ENCODE peak calls at places on chromosomes 6 and 20, in seven cellular contexts. C is upper lobe of left lung; E is gastroesophageal sphincter; I is T-helper 17 cell; Q is activated CD4-positive, alpha-beta T cell treated with anti-CD3 and anti-CD28 coated beads for 36 hours; B is activated T-cell treated with anti-CD3 and anti-CD28 coated beads, Interleukin-2, amount 50 U/mL, for 4 hours; P is natural killer cell. V is an unnamed sample.

GRCh38 chr6:162899148-162899547 is 171.4 kb downstream of the PACRG start:
- ATAC-seq in E (no peak), B (no peak), I (no peak), C (no peak), Q (no peak), P (no peak), V (no peak)

GRCh38 chr6:116812051-116812650 is 16.7 kb downstream of the GPRC6A start:
- ATAC-seq in E (no peak), I (no peak), C (no peak), P (no peak), Q (no peak), B (no peak), V (no peak)

GRCh38 chr6:8686077-8686476 is 250.7 kb upstream of the SLC35B3 start:
- ATAC-seq in E (no peak), Q (no peak), I (no peak), P (no peak), C (no peak), B (no peak), V (no peak)

GRCh38 chr6:42959917-42960242 is 674 bp upstream of the GNMT start:
- ATAC-seq in I (peak; percentile 2), B (no peak), P (no peak), Q (no peak), E (no peak), C (peak; percentile 15), V (no peak)

GRCh38 chr6:127812985-127813681 is 87.7 kb downstream of the THEMIS start:
- ATAC-seq in B (peak; percentile 70), I (peak; percentile 59), E (no peak), Q (peak; percentile 81), C (no peak), P (no peak), V (peak; percentile 61)

GRCh38 chr20:60976913-60977312 is 275.1 kb upstream of the CDH4 start:
- ATAC-seq in E (no peak), B (no peak), I (no peak), C (no peak), P (no peak), Q (no peak), V (no peak)

GRCh38 chr6:112148103-112148502 is 60.7 kb downstream of the FAM229B start:
- ATAC-seq in E (no peak), P (no peak), I (no peak), Q (no peak), B (no peak), C (no peak), V (no peak)

GRCh38 chr6:147559016-147559415 is 50.5 kb downstream of the SAMD5 start:
- ATAC-seq in B (no peak), Q (no peak), P (no peak), E (no peak), I (no peak), C (no peak), V (no peak)

GRCh38 chr20:38875170-38875993 is 50.8 kb upstream of the FAM83D start:
- ATAC-seq in C (no peak), P (peak; percentile 49), B (peak; percentile 12), Q (peak; percentile 17), I (peak; percentile 67), E (peak; percentile 67), V (no peak)

GRCh38 chr20:4090756-4091331 is 75.5 kb upstream of the RNF24 start:
- ATAC-seq in Q (peak; percentile 44), P (no peak), E (no peak), I (no peak), B (no peak), C (peak; percentile 39), V (no peak)

GRCh38 chr6:16420715-16421461 is 182.5 kb downstream of the GMPR start:
- ATAC-seq in Q (peak; percentile 82), I (peak; percentile 84), B (peak; percentile 83), P (peak; percentile 87), C (peak; percentile 46), E (no peak), V (peak; percentile 78)

GRCh38 chr20:58822175-58822574 is 28.5 kb downstream of the GNAS-AS1 start:
- ATAC-seq in I (no peak), P (no peak), Q (no peak), B (no peak), E (no peak), C (no peak), V (no peak)

GRCh38 chr20:52748235-52748950 is 223.8 kb upstream of the TSHZ2 start:
- ATAC-seq in C (peak; percentile 76), E (peak; percentile 87), P (no peak), Q (no peak), I (no peak), B (no peak), V (no peak)

GRCh38 chr6:87641065-87641692 is 51.2 kb downstream of the ORC3 start:
- ATAC-seq in Q (peak; percentile 83), C (no peak), P (no peak), E (no peak), I (no peak), B (no peak), V (no peak)

GRCh38 chr6:21500894-21501293 is 92.7 kb upstream of the SOX4 start:
- ATAC-seq in P (no peak), I (no peak), C (no peak), B (no peak), E (no peak), Q (no peak), V (no peak)

GRCh38 chr6:141402489-141402888 is 730.2 kb upstream of the GJE1 start:
- ATAC-seq in I (no peak), P (no peak), C (no peak), Q (no peak), B (no peak), E (no peak), V (no peak)

GRCh38 chr6:109290143-109290931 is 91.9 kb downstream of the CD164 start:
- ATAC-seq in I (no peak), Q (no peak), P (no peak), E (no peak), C (peak; percentile 19), B (no peak), V (no peak)

GRCh38 chr20:13838664-13839063 is 53.8 kb downstream of the NDUFAF5 start:
- ATAC-seq in Q (no peak), B (no peak), I (no peak), P (no peak), E (no peak), C (no peak), V (no peak)

GRCh38 chr6:6810727-6811126 is 222.2 kb downstream of the LY86 start:
- ATAC-seq in E (no peak), I (no peak), P (no peak), Q (peak; percentile 76), C (no peak), B (peak; percentile 58), V (peak; percentile 52)

GRCh38 chr6:156809446-156810178 is 32.4 kb downstream of the ARID1B start:
- ATAC-seq in B (peak; percentile 18), Q (no peak), C (no peak), E (no peak), P (no peak), I (no peak), V (no peak)

GRCh38 chr6:168598251-168599117 is 157.5 kb downstream of the SMOC2 start:
- ATAC-seq in I (no peak), C (peak; percentile 29), P (no peak), E (no peak), Q (no peak), B (no peak), V (no peak)

GRCh38 chr20:50594231-50594590 is 84.0 kb downstream of the PTPN1 start:
- ATAC-seq in Q (peak; percentile 5), C (no peak), B (no peak), I (peak; percentile 12), P (no peak), E (no peak), V (no peak)

GRCh38 chr20:57682184-57683038 is 27.4 kb downstream of the PMEPA1 start:
- ATAC-seq in Q (no peak), C (no peak), B (no peak), I (no peak), P (no peak), E (no peak), V (no peak)

GRCh38 chr6:116420341-116420740 is 40.8 kb upstream of the CALHM6 start:
- ATAC-seq in Q (no peak), I (no peak), C (no peak), E (no peak), P (no peak), B (no peak), V (no peak)

GRCh38 chr6:167485186-167485978 is 160.5 kb downstream of the TTLL2 start:
- ATAC-seq in E (no peak), P (no peak), C (peak; percentile 80), Q (no peak), B (no peak), I (no peak), V (no peak)

GRCh38 chr6:136429681-136430080 is 120.5 kb downstream of the MAP7 start:
- ATAC-seq in Q (no peak), C (no peak), I (no peak), P (no peak), E (no peak), B (no peak), V (no peak)

GRCh38 chr6:20542927-20543602 is 8.8 kb downstream of the CDKAL1 start:
- ATAC-seq in I (peak; percentile 27), P (no peak), E (no peak), C (no peak), Q (peak; percentile 97), B (peak; percentile 95), V (peak; percentile 92)

GRCh38 chr6:108953681-108954080 is 105.5 kb downstream of the ARMC2 start:
- ATAC-seq in P (no peak), Q (no peak), E (no peak), I (no peak), B (no peak), C (no peak), V (no peak)

GRCh38 chr6:18720075-18720474 is 332.9 kb downstream of the RNF144B start:
- ATAC-seq in B (no peak), I (no peak), Q (no peak), C (no peak), E (no peak), P (no peak), V (no peak)

GRCh38 chr6:150667977-150668716 is 68.5 kb downstream of the PLEKHG1 start:
- ATAC-seq in C (peak; percentile 92), E (peak; percentile 92), P (no peak), Q (peak; percentile 71), B (no peak), I (no peak), V (peak; percentile 20)

GRCh38 chr6:113625850-113626249 is 231.3 kb upstream of the MARCKS start:
- ATAC-seq in I (no peak), P (no peak), Q (no peak), C (no peak), B (no peak), E (no peak), V (peak; percentile 25)

GRCh38 chr6:29791786-29792122 is 35.9 kb upstream of the HLA-G start:
- ATAC-seq in E (peak; percentile 32), Q (no peak), B (no peak), I (no peak), P (peak; percentile 19), C (peak; percentile 67), V (no peak)

GRCh38 chr6:27669278-27669797 is 196.4 kb upstream of the ZNF184 start:
- ATAC-seq in I (no peak), B (no peak), P (no peak), C (no peak), Q (peak; percentile 16), E (no peak), V (no peak)

GRCh38 chr20:42754713-42755112 is 435.0 kb downstream of the PTPRT start:
- ATAC-seq in P (no peak), E (no peak), I (no peak), Q (no peak), B (no peak), C (peak; percentile 54), V (no peak)

V was measured in activated CD4-positive, CD25-positive, alpha-beta regulatory T cell treated with anti-CD3 and anti-CD28 coated beads, Interleukin-2, amount 50 U/mL, for 24 hours.